ENCODE peak calls at places on chromosomes 5 and 9, in nine cellular contexts. One of them, this sample, is unnamed.

GRCh38 chr5:16866220-16866619 is 69.9 kb downstream of the MYO10 start:
- DNase-seq in LoVo: no peak
- DNase-seq in GM23338: no peak
- DNase-seq in body of pancreas: no peak
- DNase-seq in coronary artery: no peak
- DNase-seq in astrocyte of the spinal cord: no peak
- DNase-seq in SW 1271: no peak
- DNase-seq in fibroblast of lung: no peak
- DNase-seq in activated T-helper 2 cell treated with anti-CD3 and anti-CD28 coated beads, Interferon-gamma antibody, Interleukin-2, Interleukin-4, amounts not matched to agents 10 μg/mL and 5 μg/mL and 100 μg/mL, durations not matched to agents 14 hours and 24 hours and 36 hours: no peak
- DNase-seq in this sample: no peak

GRCh38 chr5:3595102-3595961 is at the start of gene IRX1:
- DNase-seq in GM23338: peak; percentile 81
- DNase-seq in coronary artery: peak; percentile 22
- DNase-seq in body of pancreas: no peak
- DNase-seq in fibroblast of lung: no peak
- DNase-seq in astrocyte of the spinal cord: peak; percentile 56
- DNase-seq in SW 1271: no peak
- DNase-seq in LoVo: no peak
- DNase-seq in activated T-helper 2 cell treated with anti-CD3 and anti-CD28 coated beads, Interferon-gamma antibody, Interleukin-2, Interleukin-4, amounts not matched to agents 10 μg/mL and 5 μg/mL and 100 μg/mL, durations not matched to agents 14 hours and 24 hours and 36 hours: no peak
- DNase-seq in this sample: no peak

GRCh38 chr9:137480686-137481683 is 21.9 kb upstream of the NSMF start:
- DNase-seq in LoVo: no peak
- DNase-seq in fibroblast of lung: no peak
- DNase-seq in astrocyte of the spinal cord: no peak
- DNase-seq in body of pancreas: no peak
- DNase-seq in GM23338: no peak
- DNase-seq in activated T-helper 2 cell treated with anti-CD3 and anti-CD28 coated beads, Interferon-gamma antibody, Interleukin-2, Interleukin-4, amounts not matched to agents 10 μg/mL and 5 μg/mL and 100 μg/mL, durations not matched to agents 14 hours and 24 hours and 36 hours: no peak
- DNase-seq in coronary artery: no peak
- DNase-seq in SW 1271: no peak
- DNase-seq in this sample: peak; percentile 14

GRCh38 chr5:20113031-20113685 is 125.2 kb upstream of the CDH18 start:
- DNase-seq in SW 1271: no peak
- DNase-seq in fibroblast of lung: peak; percentile 15
- DNase-seq in coronary artery: no peak
- DNase-seq in astrocyte of the spinal cord: peak; percentile 54
- DNase-seq in activated T-helper 2 cell treated with anti-CD3 and anti-CD28 coated beads, Interferon-gamma antibody, Interleukin-2, Interleukin-4, amounts not matched to agents 10 μg/mL and 5 μg/mL and 100 μg/mL, durations not matched to agents 14 hours and 24 hours and 36 hours: no peak
- DNase-seq in GM23338: no peak
- DNase-seq in body of pancreas: no peak
- DNase-seq in LoVo: no peak
- DNase-seq in this sample: no peak

GRCh38 chr5:68178579-68178978 is 37.0 kb upstream of the PIK3R1 start:
- DNase-seq in LoVo: no peak
- DNase-seq in coronary artery: no peak
- DNase-seq in activated T-helper 2 cell treated with anti-CD3 and anti-CD28 coated beads, Interferon-gamma antibody, Interleukin-2, Interleukin-4, amounts not matched to agents 10 μg/mL and 5 μg/mL and 100 μg/mL, durations not matched to agents 14 hours and 24 hours and 36 hours: no peak
- DNase-seq in GM23338: no peak
- DNase-seq in fibroblast of lung: no peak
- DNase-seq in SW 1271: no peak
- DNase-seq in astrocyte of the spinal cord: no peak
- DNase-seq in body of pancreas: no peak
- DNase-seq in this sample: no peak

GRCh38 chr5:124905756-124906155 is 159.3 kb upstream of the ZNF608 start:
- DNase-seq in GM23338: no peak
- DNase-seq in activated T-helper 2 cell treated with anti-CD3 and anti-CD28 coated beads, Interferon-gamma antibody, Interleukin-2, Interleukin-4, amounts not matched to agents 10 μg/mL and 5 μg/mL and 100 μg/mL, durations not matched to agents 14 hours and 24 hours and 36 hours: no peak
- DNase-seq in body of pancreas: no peak
- DNase-seq in coronary artery: no peak
- DNase-seq in LoVo: no peak
- DNase-seq in astrocyte of the spinal cord: no peak
- DNase-seq in SW 1271: no peak
- DNase-seq in fibroblast of lung: no peak
- DNase-seq in this sample: no peak

GRCh38 chr9:78383130-78383529 is 86.2 kb downstream of the PSAT1 start:
- DNase-seq in LoVo: no peak
- DNase-seq in body of pancreas: no peak
- DNase-seq in astrocyte of the spinal cord: peak; percentile 17
- DNase-seq in activated T-helper 2 cell treated with anti-CD3 and anti-CD28 coated beads, Interferon-gamma antibody, Interleukin-2, Interleukin-4, amounts not matched to agents 10 μg/mL and 5 μg/mL and 100 μg/mL, durations not matched to agents 14 hours and 24 hours and 36 hours: no peak
- DNase-seq in GM23338: no peak
- DNase-seq in coronary artery: no peak
- DNase-seq in fibroblast of lung: peak; percentile 34
- DNase-seq in SW 1271: no peak
- DNase-seq in this sample: no peak

GRCh38 chr9:134204991-134205578 is 40.7 kb upstream of the RNU6ATAC start:
- DNase-seq in fibroblast of lung: no peak
- DNase-seq in activated T-helper 2 cell treated with anti-CD3 and anti-CD28 coated beads, Interferon-gamma antibody, Interleukin-2, Interleukin-4, amounts not matched to agents 10 μg/mL and 5 μg/mL and 100 μg/mL, durations not matched to agents 14 hours and 24 hours and 36 hours: no peak
- DNase-seq in astrocyte of the spinal cord: peak; percentile 58
- DNase-seq in LoVo: no peak
- DNase-seq in coronary artery: no peak
- DNase-seq in SW 1271: no peak
- DNase-seq in GM23338: no peak
- DNase-seq in body of pancreas: no peak
- DNase-seq in this sample: peak; percentile 31

GRCh38 chr5:66306105-66306843 is 162.2 kb downstream of the SREK1 start:
- DNase-seq in GM23338: peak; percentile 83
- DNase-seq in activated T-helper 2 cell treated with anti-CD3 and anti-CD28 coated beads, Interferon-gamma antibody, Interleukin-2, Interleukin-4, amounts not matched to agents 10 μg/mL and 5 μg/mL and 100 μg/mL, durations not matched to agents 14 hours and 24 hours and 36 hours: peak; percentile 10
- DNase-seq in astrocyte of the spinal cord: peak; percentile 77
- DNase-seq in LoVo: peak; percentile 76
- DNase-seq in SW 1271: peak; percentile 49
- DNase-seq in fibroblast of lung: peak; percentile 77
- DNase-seq in coronary artery: no peak
- DNase-seq in body of pancreas: peak; percentile 63
- DNase-seq in this sample: no peak

GRCh38 chr5:147382776-147383175 is 127.1 kb downstream of the DPYSL3 start:
- DNase-seq in GM23338: peak; percentile 58
- DNase-seq in coronary artery: no peak
- DNase-seq in body of pancreas: no peak
- DNase-seq in activated T-helper 2 cell treated with anti-CD3 and anti-CD28 coated beads, Interferon-gamma antibody, Interleukin-2, Interleukin-4, amounts not matched to agents 10 μg/mL and 5 μg/mL and 100 μg/mL, durations not matched to agents 14 hours and 24 hours and 36 hours: no peak
- DNase-seq in LoVo: no peak
- DNase-seq in fibroblast of lung: no peak
- DNase-seq in SW 1271: no peak
- DNase-seq in astrocyte of the spinal cord: no peak
- DNase-seq in this sample: no peak

GRCh38 chr5:156438076-156438475 is 111.1 kb downstream of the SGCD start:
- DNase-seq in GM23338: no peak
- DNase-seq in fibroblast of lung: no peak
- DNase-seq in activated T-helper 2 cell treated with anti-CD3 and anti-CD28 coated beads, Interferon-gamma antibody, Interleukin-2, Interleukin-4, amounts not matched to agents 10 μg/mL and 5 μg/mL and 100 μg/mL, durations not matched to agents 14 hours and 24 hours and 36 hours: no peak
- DNase-seq in astrocyte of the spinal cord: no peak
- DNase-seq in body of pancreas: no peak
- DNase-seq in coronary artery: no peak
- DNase-seq in LoVo: no peak
- DNase-seq in SW 1271: no peak
- DNase-seq in this sample: no peak

GRCh38 chr5:41071975-41072374 is 833 bp upstream of the MROH2B start:
- DNase-seq in LoVo: no peak
- DNase-seq in SW 1271: no peak
- DNase-seq in GM23338: no peak
- DNase-seq in fibroblast of lung: peak; percentile 59
- DNase-seq in coronary artery: no peak
- DNase-seq in astrocyte of the spinal cord: peak; percentile 74
- DNase-seq in activated T-helper 2 cell treated with anti-CD3 and anti-CD28 coated beads, Interferon-gamma antibody, Interleukin-2, Interleukin-4, amounts not matched to agents 10 μg/mL and 5 μg/mL and 100 μg/mL, durations not matched to agents 14 hours and 24 hours and 36 hours: no peak
- DNase-seq in body of pancreas: no peak
- DNase-seq in this sample: no peak

GRCh38 chr5:1885777-1886633 is 3.3 kb upstream of the IRX4 start:
- DNase-seq in fibroblast of lung: no peak
- DNase-seq in body of pancreas: no peak
- DNase-seq in activated T-helper 2 cell treated with anti-CD3 and anti-CD28 coated beads, Interferon-gamma antibody, Interleukin-2, Interleukin-4, amounts not matched to agents 10 μg/mL and 5 μg/mL and 100 μg/mL, durations not matched to agents 14 hours and 24 hours and 36 hours: no peak
- DNase-seq in GM23338: peak; percentile 30
- DNase-seq in SW 1271: no peak
- DNase-seq in astrocyte of the spinal cord: no peak
- DNase-seq in LoVo: no peak
- DNase-seq in coronary artery: no peak
- DNase-seq in this sample: no peak

GRCh38 chr5:9351535-9351934 is 194.3 kb downstream of the SEMA5A start:
- DNase-seq in GM23338: no peak
- DNase-seq in astrocyte of the spinal cord: no peak
- DNase-seq in coronary artery: no peak
- DNase-seq in SW 1271: no peak
- DNase-seq in fibroblast of lung: no peak
- DNase-seq in activated T-helper 2 cell treated with anti-CD3 and anti-CD28 coated beads, Interferon-gamma antibody, Interleukin-2, Interleukin-4, amounts not matched to agents 10 μg/mL and 5 μg/mL and 100 μg/mL, durations not matched to agents 14 hours and 24 hours and 36 hours: no peak
- DNase-seq in LoVo: no peak
- DNase-seq in body of pancreas: no peak
- DNase-seq in this sample: no peak

GRCh38 chr5:73236541-73237128 is 63.6 kb downstream of the TMEM174 start:
- DNase-seq in activated T-helper 2 cell treated with anti-CD3 and anti-CD28 coated beads, Interferon-gamma antibody, Interleukin-2, Interleukin-4, amounts not matched to agents 10 μg/mL and 5 μg/mL and 100 μg/mL, durations not matched to agents 14 hours and 24 hours and 36 hours: no peak
- DNase-seq in astrocyte of the spinal cord: no peak
- DNase-seq in GM23338: no peak
- DNase-seq in fibroblast of lung: no peak
- DNase-seq in body of pancreas: no peak
- DNase-seq in coronary artery: no peak
- DNase-seq in LoVo: no peak
- DNase-seq in SW 1271: no peak
- DNase-seq in this sample: no peak

GRCh38 chr9:91207889-91208651 is 153.6 kb downstream of the AUH start:
- DNase-seq in GM23338: no peak
- DNase-seq in activated T-helper 2 cell treated with anti-CD3 and anti-CD28 coated beads, Interferon-gamma antibody, Interleukin-2, Interleukin-4, amounts not matched to agents 10 μg/mL and 5 μg/mL and 100 μg/mL, durations not matched to agents 14 hours and 24 hours and 36 hours: no peak
- DNase-seq in SW 1271: no peak
- DNase-seq in astrocyte of the spinal cord: peak; percentile 77
- DNase-seq in coronary artery: no peak
- DNase-seq in LoVo: no peak
- DNase-seq in body of pancreas: no peak
- DNase-seq in fibroblast of lung: peak; percentile 84
- DNase-seq in this sample: no peak

GRCh38 chr9:346114-346513 is 131.4 kb downstream of the DOCK8 start:
- DNase-seq in fibroblast of lung: no peak
- DNase-seq in SW 1271: no peak
- DNase-seq in body of pancreas: peak; percentile 21
- DNase-seq in LoVo: no peak
- DNase-seq in activated T-helper 2 cell treated with anti-CD3 and anti-CD28 coated beads, Interferon-gamma antibody, Interleukin-2, Interleukin-4, amounts not matched to agents 10 μg/mL and 5 μg/mL and 100 μg/mL, durations not matched to agents 14 hours and 24 hours and 36 hours: no peak
- DNase-seq in coronary artery: no peak
- DNase-seq in astrocyte of the spinal cord: no peak
- DNase-seq in GM23338: no peak
- DNase-seq in this sample: no peak

GRCh38 chr5:78984611-78985406 is at the start of gene ARSB:
- DNase-seq in fibroblast of lung: peak; percentile 82
- DNase-seq in activated T-helper 2 cell treated with anti-CD3 and anti-CD28 coated beads, Interferon-gamma antibody, Interleukin-2, Interleukin-4, amounts not matched to agents 10 μg/mL and 5 μg/mL and 100 μg/mL, durations not matched to agents 14 hours and 24 hours and 36 hours: peak; percentile 80
- DNase-seq in SW 1271: peak; percentile 81
- DNase-seq in coronary artery: peak; percentile 89
- DNase-seq in GM23338: peak; percentile 95
- DNase-seq in astrocyte of the spinal cord: peak; percentile 89
- DNase-seq in body of pancreas: peak; percentile 91
- DNase-seq in LoVo: peak; percentile 94
- DNase-seq in this sample: peak; percentile 90

GRCh38 chr9:20242767-20243166 is 379.5 kb downstream of the MLLT3 start:
- DNase-seq in astrocyte of the spinal cord: no peak
- DNase-seq in activated T-helper 2 cell treated with anti-CD3 and anti-CD28 coated beads, Interferon-gamma antibody, Interleukin-2, Interleukin-4, amounts not matched to agents 10 μg/mL and 5 μg/mL and 100 μg/mL, durations not matched to agents 14 hours and 24 hours and 36 hours: peak; percentile 50
- DNase-seq in SW 1271: no peak
- DNase-seq in LoVo: no peak
- DNase-seq in fibroblast of lung: no peak
- DNase-seq in GM23338: peak; percentile 7
- DNase-seq in coronary artery: no peak
- DNase-seq in body of pancreas: no peak
- DNase-seq in this sample: no peak

GRCh38 chr9:110156902-110157301 is 51.1 kb downstream of the C9orf152 start:
- DNase-seq in GM23338: no peak
- DNase-seq in SW 1271: no peak
- DNase-seq in astrocyte of the spinal cord: peak; percentile 83
- DNase-seq in fibroblast of lung: peak; percentile 46
- DNase-seq in coronary artery: no peak
- DNase-seq in body of pancreas: no peak
- DNase-seq in activated T-helper 2 cell treated with anti-CD3 and anti-CD28 coated beads, Interferon-gamma antibody, Interleukin-2, Interleukin-4, amounts not matched to agents 10 μg/mL and 5 μg/mL and 100 μg/mL, durations not matched to agents 14 hours and 24 hours and 36 hours: peak; percentile 62
- DNase-seq in LoVo: no peak
- DNase-seq in this sample: no peak